ENCODE peak calls at places on chromosomes 12 and 14, in four cellular contexts. One of them, this sample, is unnamed.
A peak's percentile ranks its signal among the peaks of the same experiment; 100 is the strongest.

GRCh38 chr12:5268424-5269210 is 163.3 kb upstream of the NTF3 start:
- DNase-seq in BE2C: no peak
- DNase-seq in heart right ventricle: no peak
- DNase-seq in cardiac muscle cell: no peak
- DNase-seq in this sample: no peak

GRCh38 chr14:20516921-20517320 is 11.6 kb downstream of the RNASE10 start:
- DNase-seq in heart right ventricle: no peak
- DNase-seq in cardiac muscle cell: no peak
- DNase-seq in BE2C: no peak
- DNase-seq in this sample: no peak

GRCh38 chr12:106197906-106198623 is 49.8 kb downstream of the CKAP4 start:
- DNase-seq in cardiac muscle cell: no peak
- DNase-seq in BE2C: no peak
- DNase-seq in heart right ventricle: no peak
- DNase-seq in this sample: no peak

GRCh38 chr12:29168000-29168399 is 18.9 kb downstream of the FAR2 start:
- DNase-seq in cardiac muscle cell: no peak
- DNase-seq in BE2C: no peak
- DNase-seq in heart right ventricle: no peak
- DNase-seq in this sample: no peak

GRCh38 chr14:53670701-53671100 is 285.9 kb downstream of the BMP4 start:
- DNase-seq in BE2C: no peak
- DNase-seq in heart right ventricle: no peak
- DNase-seq in cardiac muscle cell: no peak
- DNase-seq in this sample: peak; percentile 37

GRCh38 chr12:104006929-104007328 is 41.3 kb downstream of the TDG start:
- DNase-seq in cardiac muscle cell: no peak
- DNase-seq in BE2C: no peak
- DNase-seq in heart right ventricle: no peak
- DNase-seq in this sample: peak; percentile 37

GRCh38 chr12:8681129-8681902 is 16.5 kb upstream of the RIMKLB start:
- DNase-seq in heart right ventricle: peak; percentile 32
- DNase-seq in cardiac muscle cell: no peak
- DNase-seq in BE2C: no peak
- DNase-seq in this sample: no peak

GRCh38 chr14:59439256-59440015 is 25.7 kb downstream of the GPR135 start:
- DNase-seq in cardiac muscle cell: no peak
- DNase-seq in BE2C: no peak
- DNase-seq in heart right ventricle: no peak
- DNase-seq in this sample: no peak

GRCh38 chr12:67592228-67593011 is 56.1 kb upstream of the DYRK2 start:
- DNase-seq in cardiac muscle cell: no peak
- DNase-seq in BE2C: no peak
- DNase-seq in heart right ventricle: peak; percentile 24
- DNase-seq in this sample: peak; percentile 38

GRCh38 chr14:93970967-93971634 is 5.3 kb downstream of the ASB2 start:
- DNase-seq in BE2C: no peak
- DNase-seq in heart right ventricle: no peak
- DNase-seq in cardiac muscle cell: no peak
- DNase-seq in this sample: no peak

GRCh38 chr12:26771861-26772260 is 61.1 kb downstream of the ITPR2 start:
- DNase-seq in heart right ventricle: no peak
- DNase-seq in BE2C: no peak
- DNase-seq in cardiac muscle cell: no peak
- DNase-seq in this sample: no peak

GRCh38 chr12:75606146-75606545 is 94.7 kb upstream of the KRR1 start:
- DNase-seq in heart right ventricle: no peak
- DNase-seq in cardiac muscle cell: no peak
- DNase-seq in BE2C: no peak
- DNase-seq in this sample: no peak

GRCh38 chr14:76918176-76918750 is 92.1 kb downstream of the LRRC74A start:
- DNase-seq in cardiac muscle cell: no peak
- DNase-seq in BE2C: peak; percentile 91
- DNase-seq in heart right ventricle: peak; percentile 68
- DNase-seq in this sample: no peak

GRCh38 chr12:26187429-26187828 is 7.9 kb upstream of the SSPN start:
- DNase-seq in cardiac muscle cell: no peak
- DNase-seq in heart right ventricle: no peak
- DNase-seq in BE2C: no peak
- DNase-seq in this sample: no peak

GRCh38 chr14:78788467-78789360 is 618.5 kb downstream of the NRXN3 start:
- DNase-seq in cardiac muscle cell: no peak
- DNase-seq in heart right ventricle: no peak
- DNase-seq in BE2C: no peak
- DNase-seq in this sample: no peak

GRCh38 chr14:85093631-85094330 is 436.2 kb upstream of the FLRT2 start:
- DNase-seq in BE2C: no peak
- DNase-seq in heart right ventricle: no peak
- DNase-seq in cardiac muscle cell: no peak
- DNase-seq in this sample: no peak

GRCh38 chr12:52794479-52795331 is 1.2 kb downstream of the KRT3 start:
- DNase-seq in heart right ventricle: no peak
- DNase-seq in cardiac muscle cell: no peak
- DNase-seq in BE2C: no peak
- DNase-seq in this sample: peak; percentile 31

GRCh38 chr14:88791629-88792571 is 853 bp downstream of the EML5 start:
- DNase-seq in cardiac muscle cell: peak; percentile 8
- DNase-seq in heart right ventricle: no peak
- DNase-seq in BE2C: peak; percentile 33
- DNase-seq in this sample: no peak

GRCh38 chr12:40312982-40313576 is 88.3 kb downstream of the LRRK2 start:
- DNase-seq in heart right ventricle: no peak
- DNase-seq in BE2C: no peak
- DNase-seq in cardiac muscle cell: peak; percentile 31
- DNase-seq in this sample: no peak

GRCh38 chr12:6783828-6784227 is 5.5 kb upstream of the CD4 start:
- DNase-seq in heart right ventricle: no peak
- DNase-seq in BE2C: no peak
- DNase-seq in cardiac muscle cell: no peak
- DNase-seq in this sample: no peak

GRCh38 chr14:72558721-72559120 is 335.2 kb downstream of the DPF3 start:
- DNase-seq in heart right ventricle: no peak
- DNase-seq in cardiac muscle cell: no peak
- DNase-seq in BE2C: no peak
- DNase-seq in this sample: peak; percentile 72

GRCh38 chr12:105977256-105978051 is 161.3 kb downstream of the NUAK1 start:
- DNase-seq in cardiac muscle cell: no peak
- DNase-seq in heart right ventricle: no peak
- DNase-seq in BE2C: no peak
- DNase-seq in this sample: peak; percentile 61

GRCh38 chr14:105200074-105200473 is 19.0 kb upstream of the NUDT14 start:
- DNase-seq in BE2C: no peak
- DNase-seq in cardiac muscle cell: no peak
- DNase-seq in heart right ventricle: no peak
- DNase-seq in this sample: no peak

GRCh38 chr12:132277374-132277801 is 52.0 kb downstream of the GALNT9 start:
- DNase-seq in cardiac muscle cell: no peak
- DNase-seq in heart right ventricle: no peak
- DNase-seq in BE2C: no peak
- DNase-seq in this sample: no peak

GRCh38 chr12:24491968-24492367 is 456.9 kb downstream of the BCAT1 start:
- DNase-seq in BE2C: no peak
- DNase-seq in heart right ventricle: no peak
- DNase-seq in cardiac muscle cell: no peak
- DNase-seq in this sample: no peak

GRCh38 chr12:132286912-132287311 is 42.5 kb downstream of the GALNT9 start:
- DNase-seq in heart right ventricle: no peak
- DNase-seq in BE2C: no peak
- DNase-seq in cardiac muscle cell: no peak
- DNase-seq in this sample: no peak

GRCh38 chr14:91376547-91377477 is 40.8 kb downstream of the CCDC88C start:
- DNase-seq in heart right ventricle: no peak
- DNase-seq in cardiac muscle cell: peak; percentile 54
- DNase-seq in BE2C: peak; percentile 40
- DNase-seq in this sample: no peak

GRCh38 chr14:73231874-73232851 is 5.1 kb upstream of the PAPLN start:
- DNase-seq in BE2C: peak; percentile 53
- DNase-seq in cardiac muscle cell: peak; percentile 59
- DNase-seq in heart right ventricle: no peak
- DNase-seq in this sample: no peak

GRCh38 chr14:91231446-91231845 is 13.1 kb downstream of the GPR68 start:
- DNase-seq in heart right ventricle: no peak
- DNase-seq in BE2C: no peak
- DNase-seq in cardiac muscle cell: no peak
- DNase-seq in this sample: no peak

GRCh38 chr14:76320486-76320885 is 55.5 kb upstream of the ESRRB start:
- DNase-seq in heart right ventricle: no peak
- DNase-seq in cardiac muscle cell: no peak
- DNase-seq in BE2C: no peak
- DNase-seq in this sample: no peak

GRCh38 chr12:111448831-111449790 is 43.4 kb downstream of the SH2B3 start:
- DNase-seq in BE2C: no peak
- DNase-seq in cardiac muscle cell: no peak
- DNase-seq in heart right ventricle: no peak
- DNase-seq in this sample: no peak

GRCh38 chr14:30779210-30779609 is 95.1 kb upstream of the COCH start:
- DNase-seq in heart right ventricle: no peak
- DNase-seq in cardiac muscle cell: no peak
- DNase-seq in BE2C: no peak
- DNase-seq in this sample: no peak

GRCh38 chr12:66197413-66198055 is 8.5 kb downstream of the IRAK3 start:
- DNase-seq in BE2C: no peak
- DNase-seq in heart right ventricle: no peak
- DNase-seq in cardiac muscle cell: no peak
- DNase-seq in this sample: no peak

GRCh38 chr14:101590616-101591015 is 29.3 kb downstream of the DIO3 start:
- DNase-seq in BE2C: no peak
- DNase-seq in heart right ventricle: no peak
- DNase-seq in cardiac muscle cell: no peak
- DNase-seq in this sample: no peak

GRCh38 chr14:99971929-99972747 is 93.1 kb upstream of the EVL start:
- DNase-seq in cardiac muscle cell: peak; percentile 53
- DNase-seq in BE2C: peak; percentile 40
- DNase-seq in heart right ventricle: no peak
- DNase-seq in this sample: no peak

GRCh38 chr12:111033281-111034147 is 113.1 kb upstream of the MYL2 start:
- DNase-seq in BE2C: peak; percentile 54
- DNase-seq in heart right ventricle: no peak
- DNase-seq in cardiac muscle cell: peak; percentile 65
- DNase-seq in this sample: no peak

GRCh38 chr12:93484315-93484981 is 17.1 kb downstream of the MRPL42 start:
- DNase-seq in BE2C: no peak
- DNase-seq in cardiac muscle cell: no peak
- DNase-seq in heart right ventricle: no peak
- DNase-seq in this sample: no peak

DNA sequence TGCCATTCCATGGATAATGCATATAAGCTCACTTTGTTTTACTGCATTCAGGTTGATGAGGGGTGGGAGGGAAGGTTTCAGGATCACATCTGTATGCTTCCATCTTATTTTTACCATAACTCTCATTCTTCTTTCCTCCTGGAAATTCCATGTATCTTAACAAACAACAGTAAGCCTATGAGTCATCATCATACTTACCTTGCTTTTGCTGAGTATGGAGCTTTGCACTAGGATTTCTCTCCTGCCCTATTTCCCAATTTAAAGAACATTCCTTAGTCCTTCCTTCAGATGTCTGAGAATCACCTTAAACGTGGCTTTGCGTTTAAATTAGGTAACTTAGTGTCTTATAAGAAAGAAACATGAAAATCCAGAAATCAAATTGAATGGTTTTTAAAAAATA is 1.6 kb upstream of the CLEC14A start:
- DNase-seq in cardiac muscle cell: no peak
- DNase-seq in BE2C: no peak
- DNase-seq in heart right ventricle: no peak
- DNase-seq in this sample: no peak
- H3K4me3 ChIP-seq in cardiac muscle cell: no peak overlapping the region
- H3K4me3 ChIP-seq in BE2C: no peak overlapping the region
- H3K4me3 ChIP-seq in heart right ventricle: no peak overlapping the region
- H3K4me3 ChIP-seq in this sample: no peak overlapping the region

GRCh38 chr14:64293976-64294671 is at the start of gene ESR2:
- DNase-seq in BE2C: peak; percentile 48
- DNase-seq in cardiac muscle cell: peak; percentile 75
- DNase-seq in heart right ventricle: no peak
- DNase-seq in this sample: no peak
- TF ChIP-seq CTCF in BE2C: peak; percentile 30
- TF ChIP-seq CTCF in cardiac muscle cell: peak; percentile 45
- TF ChIP-seq CTCF in heart right ventricle: no peak
- TF ChIP-seq CTCF in this sample: peak; percentile 30

GRCh38 chr14:60648169-60648933 is 926 bp downstream of the SIX1 start:
- DNase-seq in heart right ventricle: no peak
- DNase-seq in cardiac muscle cell: no peak
- DNase-seq in BE2C: no peak
- DNase-seq in this sample: no peak

GRCh38 chr14:60648934-60649814 is at the start of gene SIX1:
- DNase-seq in heart right ventricle: peak; percentile 38
- DNase-seq in cardiac muscle cell: peak; percentile 90
- DNase-seq in BE2C: peak; percentile 84
- DNase-seq in this sample: peak; percentile 61

GRCh38 chr14:60647837-60648168 is 1.5 kb downstream of the SIX1 start:
- DNase-seq in heart right ventricle: no peak
- DNase-seq in BE2C: no peak
- DNase-seq in cardiac muscle cell: no peak
- DNase-seq in this sample: no peak

GRCh38 chr14:60646202-60646886 is 2.9 kb downstream of the SIX1 start:
- DNase-seq in heart right ventricle: no peak
- DNase-seq in BE2C: no peak
- DNase-seq in cardiac muscle cell: no peak
- DNase-seq in this sample: no peak

GRCh38 chr14:60647081-60647836 is 2.0 kb downstream of the SIX1 start:
- DNase-seq in cardiac muscle cell: no peak
- DNase-seq in heart right ventricle: no peak
- DNase-seq in BE2C: no peak
- DNase-seq in this sample: no peak
- H3K27me3 ChIP-seq in cardiac muscle cell: peaks cover 100% of the 10 kb centered on the region
- H3K27me3 ChIP-seq in heart right ventricle: peaks cover 100% of the 10 kb centered on the region
- H3K27me3 ChIP-seq in BE2C: peaks cover 100% of the 10 kb centered on the region
- H3K27me3 ChIP-seq in this sample: peaks cover 43% of the 10 kb centered on the region

DNA sequence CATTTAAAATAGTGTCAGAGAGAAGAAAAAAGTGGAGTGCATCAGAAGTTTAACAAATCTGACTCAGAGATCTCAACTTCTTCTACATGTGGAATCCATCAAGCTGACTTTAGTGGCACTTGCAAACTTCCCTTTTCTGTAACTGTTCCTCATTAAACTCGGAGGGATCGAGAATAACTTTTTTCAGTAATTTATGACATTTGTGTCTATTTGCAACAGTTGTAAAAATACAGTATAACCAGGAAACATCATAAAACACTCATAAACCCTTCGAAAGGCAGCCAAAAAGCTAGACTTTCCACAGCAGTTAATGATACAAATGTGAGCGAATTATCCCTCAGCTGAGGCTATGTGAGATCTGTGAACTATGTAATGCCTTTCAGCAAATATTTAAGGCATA is 1936.8 kb upstream of the SEL1L start:
- DNase-seq in BE2C: no peak
- DNase-seq in cardiac muscle cell: no peak
- DNase-seq in heart right ventricle: no peak
- DNase-seq in this sample: no peak
- H3K4me3 ChIP-seq in BE2C: no peak overlapping the region
- H3K4me3 ChIP-seq in cardiac muscle cell: no peak overlapping the region
- H3K4me3 ChIP-seq in heart right ventricle: no peak overlapping the region
- H3K4me3 ChIP-seq in this sample: no peak overlapping the region

This sample was measured in kidney epithelial cell.